ENCODE peak calls at places on chromosome 17, in six cellular contexts. One of them, this sample, is unnamed.

GRCh38 chr17:75069783-75070182 is 18.0 kb upstream of the SLC16A5 start:
- DNase-seq in activated CD8-positive, alpha-beta T cell treated with anti-CD3 and anti-CD28 coated beads, Interleukin-2, amount 10 ng/mL, durations not matched to agents 7 days and 5 days: no peak
- DNase-seq in glomerular endothelial cell: no peak
- DNase-seq in fibroblast of villous mesenchyme: no peak
- DNase-seq in activated T-cell treated with anti-CD3 and anti-CD28 coated beads for 24 hours: no peak
- DNase-seq in mesendoderm: no peak
- DNase-seq in this sample: no peak

GRCh38 chr17:42131971-42132370 is 9.4 kb downstream of the HSPB9 start:
- DNase-seq in fibroblast of villous mesenchyme: no peak
- DNase-seq in activated T-cell treated with anti-CD3 and anti-CD28 coated beads for 24 hours: no peak
- DNase-seq in glomerular endothelial cell: peak
- DNase-seq in mesendoderm: no peak
- DNase-seq in activated CD8-positive, alpha-beta T cell treated with anti-CD3 and anti-CD28 coated beads, Interleukin-2, amount 10 ng/mL, durations not matched to agents 7 days and 5 days: no peak
- DNase-seq in this sample: no peak

GRCh38 chr17:39730095-39730921 is at the start of gene MIEN1:
- DNase-seq in activated CD8-positive, alpha-beta T cell treated with anti-CD3 and anti-CD28 coated beads, Interleukin-2, amount 10 ng/mL, durations not matched to agents 7 days and 5 days: peak
- DNase-seq in fibroblast of villous mesenchyme: peak
- DNase-seq in glomerular endothelial cell: no peak
- DNase-seq in activated T-cell treated with anti-CD3 and anti-CD28 coated beads for 24 hours: peak
- DNase-seq in mesendoderm: peak
- DNase-seq in this sample: no peak

GRCh38 chr17:81388612-81389367 is 6.5 kb upstream of the BAHCC1 start:
- DNase-seq in fibroblast of villous mesenchyme: peak
- DNase-seq in glomerular endothelial cell: no peak
- DNase-seq in activated CD8-positive, alpha-beta T cell treated with anti-CD3 and anti-CD28 coated beads, Interleukin-2, amount 10 ng/mL, durations not matched to agents 7 days and 5 days: no peak
- DNase-seq in activated T-cell treated with anti-CD3 and anti-CD28 coated beads for 24 hours: no peak
- DNase-seq in mesendoderm: peak
- DNase-seq in this sample: no peak

GRCh38 chr17:57694051-57694450 is 51.0 kb downstream of the CCDC182 start:
- DNase-seq in activated CD8-positive, alpha-beta T cell treated with anti-CD3 and anti-CD28 coated beads, Interleukin-2, amount 10 ng/mL, durations not matched to agents 7 days and 5 days: no peak
- DNase-seq in activated T-cell treated with anti-CD3 and anti-CD28 coated beads for 24 hours: no peak
- DNase-seq in glomerular endothelial cell: no peak
- DNase-seq in mesendoderm: no peak
- DNase-seq in fibroblast of villous mesenchyme: no peak
- DNase-seq in this sample: no peak

GRCh38 chr17:76121932-76122383 is 18.4 kb upstream of the EXOC7 start:
- DNase-seq in mesendoderm: peak
- DNase-seq in glomerular endothelial cell: no peak
- DNase-seq in activated CD8-positive, alpha-beta T cell treated with anti-CD3 and anti-CD28 coated beads, Interleukin-2, amount 10 ng/mL, durations not matched to agents 7 days and 5 days: no peak
- DNase-seq in fibroblast of villous mesenchyme: no peak
- DNase-seq in activated T-cell treated with anti-CD3 and anti-CD28 coated beads for 24 hours: no peak
- DNase-seq in this sample: no peak

GRCh38 chr17:76886395-76886794 is 18.2 kb downstream of the MGAT5B start:
- DNase-seq in activated CD8-positive, alpha-beta T cell treated with anti-CD3 and anti-CD28 coated beads, Interleukin-2, amount 10 ng/mL, durations not matched to agents 7 days and 5 days: no peak
- DNase-seq in fibroblast of villous mesenchyme: no peak
- DNase-seq in glomerular endothelial cell: no peak
- DNase-seq in mesendoderm: no peak
- DNase-seq in activated T-cell treated with anti-CD3 and anti-CD28 coated beads for 24 hours: no peak
- DNase-seq in this sample: no peak

GRCh38 chr17:39757931-39758873 is 20.5 kb downstream of the GRB7 start:
- DNase-seq in activated CD8-positive, alpha-beta T cell treated with anti-CD3 and anti-CD28 coated beads, Interleukin-2, amount 10 ng/mL, durations not matched to agents 7 days and 5 days: peak
- DNase-seq in mesendoderm: no peak
- DNase-seq in activated T-cell treated with anti-CD3 and anti-CD28 coated beads for 24 hours: peak
- DNase-seq in glomerular endothelial cell: no peak
- DNase-seq in fibroblast of villous mesenchyme: no peak
- DNase-seq in this sample: no peak

GRCh38 chr17:76189741-76190140 is 48.7 kb upstream of the FOXJ1 start:
- DNase-seq in activated T-cell treated with anti-CD3 and anti-CD28 coated beads for 24 hours: no peak
- DNase-seq in mesendoderm: peak
- DNase-seq in glomerular endothelial cell: no peak
- DNase-seq in activated CD8-positive, alpha-beta T cell treated with anti-CD3 and anti-CD28 coated beads, Interleukin-2, amount 10 ng/mL, durations not matched to agents 7 days and 5 days: no peak
- DNase-seq in fibroblast of villous mesenchyme: no peak
- DNase-seq in this sample: no peak

GRCh38 chr17:64332502-64332901 is 58.2 kb downstream of the PECAM1 start:
- DNase-seq in activated T-cell treated with anti-CD3 and anti-CD28 coated beads for 24 hours: no peak
- DNase-seq in fibroblast of villous mesenchyme: no peak
- DNase-seq in activated CD8-positive, alpha-beta T cell treated with anti-CD3 and anti-CD28 coated beads, Interleukin-2, amount 10 ng/mL, durations not matched to agents 7 days and 5 days: no peak
- DNase-seq in glomerular endothelial cell: no peak
- DNase-seq in mesendoderm: no peak
- DNase-seq in this sample: no peak

GRCh38 chr17:77126519-77126918 is 14.2 kb upstream of the SEC14L1 start:
- DNase-seq in glomerular endothelial cell: no peak
- DNase-seq in activated CD8-positive, alpha-beta T cell treated with anti-CD3 and anti-CD28 coated beads, Interleukin-2, amount 10 ng/mL, durations not matched to agents 7 days and 5 days: no peak
- DNase-seq in activated T-cell treated with anti-CD3 and anti-CD28 coated beads for 24 hours: no peak
- DNase-seq in fibroblast of villous mesenchyme: no peak
- DNase-seq in mesendoderm: no peak
- DNase-seq in this sample: no peak